ENCODE peak calls at places on chromosomes 16 and 17, in eight cellular contexts. One of them, this sample, is unnamed.

GRCh38 chr16:53083123-53083522 is 28.3 kb downstream of the CHD9 start:
- DNase-seq in esophagus muscularis mucosa: no peak
- DNase-seq in uterus: no peak
- DNase-seq in GM23338: no peak
- DNase-seq in left ventricle myocardium inferior: no peak
- DNase-seq in neural progenitor cell: no peak
- DNase-seq in brain microvascular endothelial cell: no peak
- DNase-seq in HepG2: no peak
- DNase-seq in this sample: no peak

GRCh38 chr17:82213251-82214011 is 789 bp upstream of the CCDC57 start:
- DNase-seq in HepG2: peak; percentile 59
- DNase-seq in esophagus muscularis mucosa: no peak
- DNase-seq in left ventricle myocardium inferior: no peak
- DNase-seq in uterus: peak; percentile 66
- DNase-seq in neural progenitor cell: peak; percentile 66
- DNase-seq in GM23338: peak; percentile 66
- DNase-seq in brain microvascular endothelial cell: peak; percentile 80
- DNase-seq in this sample: peak; percentile 49

GRCh38 chr17:27649929-27650328 is 18.9 kb downstream of the LGALS9 start:
- DNase-seq in HepG2: no peak
- DNase-seq in left ventricle myocardium inferior: peak; percentile 46
- DNase-seq in neural progenitor cell: no peak
- DNase-seq in GM23338: no peak
- DNase-seq in esophagus muscularis mucosa: no peak
- DNase-seq in brain microvascular endothelial cell: no peak
- DNase-seq in uterus: no peak
- DNase-seq in this sample: no peak

GRCh38 chr17:1162116-1162855 is 17.5 kb downstream of the ABR start:
- DNase-seq in HepG2: no peak
- DNase-seq in neural progenitor cell: no peak
- DNase-seq in uterus: no peak
- DNase-seq in left ventricle myocardium inferior: no peak
- DNase-seq in brain microvascular endothelial cell: no peak
- DNase-seq in esophagus muscularis mucosa: no peak
- DNase-seq in GM23338: no peak
- DNase-seq in this sample: no peak

GRCh38 chr17:49656247-49656646 is 21.6 kb downstream of the SPOP start:
- DNase-seq in left ventricle myocardium inferior: no peak
- DNase-seq in esophagus muscularis mucosa: no peak
- DNase-seq in HepG2: no peak
- DNase-seq in uterus: no peak
- DNase-seq in GM23338: no peak
- DNase-seq in neural progenitor cell: no peak
- DNase-seq in brain microvascular endothelial cell: no peak
- DNase-seq in this sample: no peak

GRCh38 chr16:27822529-27823437 is 240.7 kb downstream of the GSG1L start:
- DNase-seq in brain microvascular endothelial cell: no peak
- DNase-seq in uterus: no peak
- DNase-seq in left ventricle myocardium inferior: no peak
- DNase-seq in esophagus muscularis mucosa: no peak
- DNase-seq in GM23338: no peak
- DNase-seq in neural progenitor cell: no peak
- DNase-seq in HepG2: no peak
- DNase-seq in this sample: no peak

GRCh38 chr16:75273054-75273925 is 21.9 kb upstream of the BCAR1 start:
- DNase-seq in left ventricle myocardium inferior: no peak
- DNase-seq in brain microvascular endothelial cell: no peak
- DNase-seq in uterus: no peak
- DNase-seq in neural progenitor cell: no peak
- DNase-seq in HepG2: no peak
- DNase-seq in GM23338: no peak
- DNase-seq in esophagus muscularis mucosa: no peak
- DNase-seq in this sample: no peak

GRCh38 chr17:13485327-13485726 is 116.4 kb downstream of the HS3ST3A1 start:
- DNase-seq in uterus: no peak
- DNase-seq in HepG2: no peak
- DNase-seq in esophagus muscularis mucosa: peak; percentile 31
- DNase-seq in brain microvascular endothelial cell: no peak
- DNase-seq in GM23338: no peak
- DNase-seq in neural progenitor cell: no peak
- DNase-seq in left ventricle myocardium inferior: no peak
- DNase-seq in this sample: no peak

GRCh38 chr16:58032710-58033293 is 7.2 kb downstream of the MMP15 start:
- DNase-seq in uterus: no peak
- DNase-seq in GM23338: no peak
- DNase-seq in neural progenitor cell: no peak
- DNase-seq in HepG2: no peak
- DNase-seq in esophagus muscularis mucosa: no peak
- DNase-seq in brain microvascular endothelial cell: no peak
- DNase-seq in left ventricle myocardium inferior: peak; percentile 62
- DNase-seq in this sample: no peak

GRCh38 chr16:15493416-15494181 is 59.2 kb downstream of the BMERB1 start:
- DNase-seq in brain microvascular endothelial cell: peak; percentile 18
- DNase-seq in GM23338: no peak
- DNase-seq in neural progenitor cell: no peak
- DNase-seq in HepG2: no peak
- DNase-seq in uterus: peak; percentile 63
- DNase-seq in left ventricle myocardium inferior: no peak
- DNase-seq in esophagus muscularis mucosa: no peak
- DNase-seq in this sample: no peak

GRCh38 chr17:60128171-60128859 is 21.5 kb upstream of the CA4 start:
- DNase-seq in GM23338: no peak
- DNase-seq in esophagus muscularis mucosa: no peak
- DNase-seq in left ventricle myocardium inferior: no peak
- DNase-seq in brain microvascular endothelial cell: no peak
- DNase-seq in neural progenitor cell: no peak
- DNase-seq in uterus: no peak
- DNase-seq in HepG2: no peak
- DNase-seq in this sample: no peak

GRCh38 chr17:71422968-71423367 is 697.9 kb upstream of the SOX9 start:
- DNase-seq in brain microvascular endothelial cell: no peak
- DNase-seq in uterus: no peak
- DNase-seq in left ventricle myocardium inferior: no peak
- DNase-seq in neural progenitor cell: no peak
- DNase-seq in esophagus muscularis mucosa: no peak
- DNase-seq in GM23338: no peak
- DNase-seq in HepG2: no peak
- DNase-seq in this sample: no peak

GRCh38 chr17:72456026-72456569 is 335.3 kb downstream of the SOX9 start:
- DNase-seq in uterus: no peak
- DNase-seq in GM23338: no peak
- DNase-seq in left ventricle myocardium inferior: no peak
- DNase-seq in brain microvascular endothelial cell: peak; percentile 55
- DNase-seq in neural progenitor cell: no peak
- DNase-seq in esophagus muscularis mucosa: no peak
- DNase-seq in HepG2: peak; percentile 73
- DNase-seq in this sample: no peak

GRCh38 chr17:29844339-29845048 is 85.5 kb downstream of the SSH2 start:
- DNase-seq in brain microvascular endothelial cell: peak; percentile 8
- DNase-seq in esophagus muscularis mucosa: no peak
- DNase-seq in GM23338: peak; percentile 27
- DNase-seq in neural progenitor cell: peak; percentile 27
- DNase-seq in HepG2: no peak
- DNase-seq in uterus: no peak
- DNase-seq in left ventricle myocardium inferior: no peak
- DNase-seq in this sample: no peak

GRCh38 chr16:4465977-4466779 is 8.2 kb downstream of the NMRAL1 start:
- DNase-seq in uterus: no peak
- DNase-seq in GM23338: no peak
- DNase-seq in neural progenitor cell: no peak
- DNase-seq in esophagus muscularis mucosa: no peak
- DNase-seq in left ventricle myocardium inferior: peak; percentile 78
- DNase-seq in HepG2: no peak
- DNase-seq in brain microvascular endothelial cell: no peak
- DNase-seq in this sample: peak; percentile 27

GRCh38 chr17:50534222-50534978 is 1.9 kb downstream of the EPN3 start:
- DNase-seq in GM23338: peak; percentile 76
- DNase-seq in uterus: no peak
- DNase-seq in left ventricle myocardium inferior: no peak
- DNase-seq in HepG2: no peak
- DNase-seq in esophagus muscularis mucosa: no peak
- DNase-seq in neural progenitor cell: peak; percentile 55
- DNase-seq in brain microvascular endothelial cell: no peak
- DNase-seq in this sample: no peak

GRCh38 chr17:17723354-17724261 is 42.4 kb downstream of the RAI1 start:
- DNase-seq in brain microvascular endothelial cell: peak; percentile 74
- DNase-seq in left ventricle myocardium inferior: no peak
- DNase-seq in GM23338: peak; percentile 71
- DNase-seq in esophagus muscularis mucosa: no peak
- DNase-seq in uterus: no peak
- DNase-seq in neural progenitor cell: peak; percentile 77
- DNase-seq in HepG2: no peak
- DNase-seq in this sample: no peak

GRCh38 chr17:64063766-64064224 is 43.4 kb upstream of the ICAM2 start:
- DNase-seq in GM23338: peak; percentile 86
- DNase-seq in neural progenitor cell: peak; percentile 78
- DNase-seq in left ventricle myocardium inferior: peak; percentile 45
- DNase-seq in uterus: peak; percentile 57
- DNase-seq in esophagus muscularis mucosa: no peak
- DNase-seq in brain microvascular endothelial cell: peak; percentile 13
- DNase-seq in HepG2: peak; percentile 48
- DNase-seq in this sample: peak; percentile 59
- TF ChIP-seq CTCF in GM23338: peak; percentile 70
- TF ChIP-seq CTCF in neural progenitor cell: peak; percentile 73
- TF ChIP-seq CTCF in left ventricle myocardium inferior: peak; percentile 63
- TF ChIP-seq CTCF in uterus: peak; percentile 48
- TF ChIP-seq CTCF in esophagus muscularis mucosa: peak; percentile 56
- TF ChIP-seq CTCF in brain microvascular endothelial cell: peak; percentile 78
- TF ChIP-seq CTCF in HepG2: peak; percentile 94
- TF ChIP-seq CTCF in this sample: peak; percentile 60

DNA sequence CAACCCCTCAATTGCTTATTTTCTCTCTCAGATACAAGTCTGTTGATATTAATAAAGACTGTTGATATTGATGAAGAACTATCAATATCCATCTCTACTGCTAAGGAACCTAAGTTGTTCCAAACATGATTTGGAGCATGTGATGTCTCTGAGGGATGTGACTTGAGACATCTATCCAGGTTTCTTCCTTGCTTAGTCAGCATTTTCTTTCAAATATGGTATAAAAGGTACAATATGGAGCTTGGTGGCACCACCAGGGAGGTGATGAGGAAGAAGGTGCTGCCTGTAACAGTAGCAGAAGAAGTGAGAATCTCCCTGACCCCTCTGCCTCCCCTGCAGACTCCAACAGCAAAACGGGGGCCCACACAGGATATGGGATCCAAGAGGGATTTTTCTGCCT is 329.0 kb downstream of the MAF start:
- DNase-seq in GM23338: no peak
- DNase-seq in HepG2: no peak
- DNase-seq in neural progenitor cell: no peak
- DNase-seq in uterus: no peak
- DNase-seq in brain microvascular endothelial cell: no peak
- DNase-seq in left ventricle myocardium inferior: no peak
- DNase-seq in esophagus muscularis mucosa: no peak
- DNase-seq in this sample: no peak
- H3K27me3 ChIP-seq in GM23338: no peaks in the 10 kb centered on the region
- H3K27me3 ChIP-seq in HepG2: no peaks in the 10 kb centered on the region
- H3K27me3 ChIP-seq in neural progenitor cell: no peaks in the 10 kb centered on the region
- H3K27me3 ChIP-seq in uterus: no peaks in the 10 kb centered on the region
- H3K27me3 ChIP-seq in brain microvascular endothelial cell: no peaks in the 10 kb centered on the region
- H3K27me3 ChIP-seq in left ventricle myocardium inferior: peaks cover 13% of the 10 kb centered on the region
- H3K27me3 ChIP-seq in esophagus muscularis mucosa: no peaks in the 10 kb centered on the region
- H3K27me3 ChIP-seq in this sample: no peaks in the 10 kb centered on the region

GRCh38 chr17:81095608-81095888 is 60.6 kb downstream of the BAIAP2 start:
- DNase-seq in brain microvascular endothelial cell: no peak
- DNase-seq in neural progenitor cell: no peak
- DNase-seq in GM23338: no peak
- DNase-seq in uterus: no peak
- DNase-seq in esophagus muscularis mucosa: no peak
- DNase-seq in HepG2: no peak
- DNase-seq in left ventricle myocardium inferior: no peak
- DNase-seq in this sample: no peak

GRCh38 chr17:81094224-81094743 is 59.3 kb downstream of the BAIAP2 start:
- DNase-seq in brain microvascular endothelial cell: no peak
- DNase-seq in left ventricle myocardium inferior: no peak
- DNase-seq in neural progenitor cell: no peak
- DNase-seq in HepG2: no peak
- DNase-seq in GM23338: no peak
- DNase-seq in uterus: no peak
- DNase-seq in esophagus muscularis mucosa: no peak
- DNase-seq in this sample: no peak

GRCh38 chr17:81096741-81097133 is 61.8 kb downstream of the BAIAP2 start:
- DNase-seq in uterus: peak; percentile 58
- DNase-seq in HepG2: no peak
- DNase-seq in brain microvascular endothelial cell: no peak
- DNase-seq in esophagus muscularis mucosa: no peak
- DNase-seq in neural progenitor cell: no peak
- DNase-seq in left ventricle myocardium inferior: no peak
- DNase-seq in GM23338: no peak
- DNase-seq in this sample: no peak

GRCh38 chr17:81093576-81094223 is 58.7 kb downstream of the BAIAP2 start:
- DNase-seq in neural progenitor cell: peak; percentile 18
- DNase-seq in GM23338: no peak
- DNase-seq in brain microvascular endothelial cell: no peak
- DNase-seq in esophagus muscularis mucosa: no peak
- DNase-seq in left ventricle myocardium inferior: no peak
- DNase-seq in HepG2: no peak
- DNase-seq in uterus: no peak
- DNase-seq in this sample: no peak

GRCh38 chr17:81094744-81095607 is 60.0 kb downstream of the BAIAP2 start:
- DNase-seq in neural progenitor cell: peak; percentile 88
- DNase-seq in esophagus muscularis mucosa: peak; percentile 97
- DNase-seq in uterus: peak; percentile 90
- DNase-seq in brain microvascular endothelial cell: peak; percentile 100
- DNase-seq in HepG2: peak; percentile 90
- DNase-seq in left ventricle myocardium inferior: no peak
- DNase-seq in GM23338: peak; percentile 80
- DNase-seq in this sample: peak; percentile 81
- TF ChIP-seq CTCF in neural progenitor cell: no peak
- TF ChIP-seq CTCF in esophagus muscularis mucosa: peak; percentile 15
- TF ChIP-seq CTCF in uterus: no peak
- TF ChIP-seq CTCF in brain microvascular endothelial cell: no peak
- TF ChIP-seq CTCF in HepG2: no peak
- TF ChIP-seq CTCF in left ventricle myocardium inferior: no peak
- TF ChIP-seq CTCF in GM23338: no peak
- TF ChIP-seq CTCF in this sample: no peak

GRCh38 chr17:79473111-79473835 is 137.6 kb downstream of the RBFOX3 start:
- DNase-seq in uterus: no peak
- DNase-seq in neural progenitor cell: no peak
- DNase-seq in brain microvascular endothelial cell: no peak
- DNase-seq in HepG2: peak; percentile 39
- DNase-seq in GM23338: no peak
- DNase-seq in left ventricle myocardium inferior: no peak
- DNase-seq in esophagus muscularis mucosa: no peak
- DNase-seq in this sample: no peak

GRCh38 chr17:79478051-79478461 is 132.8 kb downstream of the RBFOX3 start:
- DNase-seq in left ventricle myocardium inferior: no peak
- DNase-seq in uterus: peak; percentile 28
- DNase-seq in HepG2: no peak
- DNase-seq in neural progenitor cell: no peak
- DNase-seq in GM23338: no peak
- DNase-seq in esophagus muscularis mucosa: no peak
- DNase-seq in brain microvascular endothelial cell: no peak
- DNase-seq in this sample: no peak

GRCh38 chr17:79469646-79470045 is 141.2 kb downstream of the RBFOX3 start:
- DNase-seq in esophagus muscularis mucosa: no peak
- DNase-seq in GM23338: no peak
- DNase-seq in left ventricle myocardium inferior: no peak
- DNase-seq in HepG2: no peak
- DNase-seq in neural progenitor cell: no peak
- DNase-seq in brain microvascular endothelial cell: no peak
- DNase-seq in uterus: no peak
- DNase-seq in this sample: no peak

GRCh38 chr17:79476074-79476473 is 134.8 kb downstream of the RBFOX3 start:
- DNase-seq in HepG2: no peak
- DNase-seq in brain microvascular endothelial cell: no peak
- DNase-seq in neural progenitor cell: peak; percentile 39
- DNase-seq in esophagus muscularis mucosa: no peak
- DNase-seq in left ventricle myocardium inferior: no peak
- DNase-seq in uterus: no peak
- DNase-seq in GM23338: no peak
- DNase-seq in this sample: no peak

GRCh38 chr17:79473836-79474204 is 137.0 kb downstream of the RBFOX3 start:
- DNase-seq in esophagus muscularis mucosa: no peak
- DNase-seq in neural progenitor cell: no peak
- DNase-seq in GM23338: no peak
- DNase-seq in uterus: no peak
- DNase-seq in HepG2: no peak
- DNase-seq in left ventricle myocardium inferior: no peak
- DNase-seq in brain microvascular endothelial cell: no peak
- DNase-seq in this sample: no peak
- H3K27me3 ChIP-seq in esophagus muscularis mucosa: no peaks in the 10 kb centered on the region
- H3K27me3 ChIP-seq in neural progenitor cell: no peaks in the 10 kb centered on the region
- H3K27me3 ChIP-seq in GM23338: no peaks in the 10 kb centered on the region
- H3K27me3 ChIP-seq in uterus: no peaks in the 10 kb centered on the region
- H3K27me3 ChIP-seq in HepG2: peaks cover 16% of the 10 kb centered on the region
- H3K27me3 ChIP-seq in left ventricle myocardium inferior: peaks cover 98% of the 10 kb centered on the region
- H3K27me3 ChIP-seq in brain microvascular endothelial cell: no peaks in the 10 kb centered on the region
- H3K27me3 ChIP-seq in this sample: peaks cover 12% of the 10 kb centered on the region

This sample was measured in CD4-positive, alpha-beta T cell.